ENCODE peak calls at places on chromosomes 7 and 10, in ten cellular contexts. One of them, this sample, is unnamed.

GRCh38 chr10:43284341-43284910 is 17.6 kb upstream of the RASGEF1A start:
- DNase-seq in memory B cell: no peak
- DNase-seq in astrocyte: no peak
- DNase-seq in HEK293T: no peak
- DNase-seq in BJ: no peak
- DNase-seq in NCI-H1105 treated with DMSO at 0.1 percent for 48 hours: no peak
- DNase-seq in cortex of kidney: no peak
- DNase-seq in T-helper 9 cell: no peak
- DNase-seq in heart left ventricle: no peak
- DNase-seq in stimulated activated CD4-positive, alpha-beta T cell treated with anti-CD3 and anti-CD28 coated beads, Interleukin-1b, Interleukin-23, amount 100 ng/mL, for 1 hour: no peak
- DNase-seq in this sample: peak; percentile 85

GRCh38 chr7:149240637-149241036 is 1.2 kb downstream of the ZNF212 start:
- DNase-seq in cortex of kidney: no peak
- DNase-seq in NCI-H1105 treated with DMSO at 0.1 percent for 48 hours: no peak
- DNase-seq in T-helper 9 cell: no peak
- DNase-seq in memory B cell: no peak
- DNase-seq in BJ: no peak
- DNase-seq in stimulated activated CD4-positive, alpha-beta T cell treated with anti-CD3 and anti-CD28 coated beads, Interleukin-1b, Interleukin-23, amount 100 ng/mL, for 1 hour: no peak
- DNase-seq in HEK293T: no peak
- DNase-seq in astrocyte: no peak
- DNase-seq in heart left ventricle: no peak
- DNase-seq in this sample: no peak

GRCh38 chr7:2038876-2039728 is 193.6 kb downstream of the MAD1L1 start:
- DNase-seq in T-helper 9 cell: no peak
- DNase-seq in memory B cell: no peak
- DNase-seq in NCI-H1105 treated with DMSO at 0.1 percent for 48 hours: no peak
- DNase-seq in cortex of kidney: no peak
- DNase-seq in stimulated activated CD4-positive, alpha-beta T cell treated with anti-CD3 and anti-CD28 coated beads, Interleukin-1b, Interleukin-23, amount 100 ng/mL, for 1 hour: no peak
- DNase-seq in heart left ventricle: no peak
- DNase-seq in astrocyte: no peak
- DNase-seq in BJ: no peak
- DNase-seq in HEK293T: no peak
- DNase-seq in this sample: no peak

GRCh38 chr10:77949167-77949566 is 22.6 kb upstream of the DLG5 start:
- DNase-seq in HEK293T: no peak
- DNase-seq in astrocyte: peak; percentile 74
- DNase-seq in cortex of kidney: no peak
- DNase-seq in T-helper 9 cell: no peak
- DNase-seq in heart left ventricle: no peak
- DNase-seq in memory B cell: no peak
- DNase-seq in BJ: no peak
- DNase-seq in NCI-H1105 treated with DMSO at 0.1 percent for 48 hours: no peak
- DNase-seq in stimulated activated CD4-positive, alpha-beta T cell treated with anti-CD3 and anti-CD28 coated beads, Interleukin-1b, Interleukin-23, amount 100 ng/mL, for 1 hour: no peak
- DNase-seq in this sample: peak; percentile 86

GRCh38 chr10:128526793-128527375 is 400.7 kb upstream of the MKI67 start:
- DNase-seq in cortex of kidney: no peak
- DNase-seq in astrocyte: no peak
- DNase-seq in HEK293T: no peak
- DNase-seq in stimulated activated CD4-positive, alpha-beta T cell treated with anti-CD3 and anti-CD28 coated beads, Interleukin-1b, Interleukin-23, amount 100 ng/mL, for 1 hour: no peak
- DNase-seq in T-helper 9 cell: no peak
- DNase-seq in BJ: no peak
- DNase-seq in heart left ventricle: no peak
- DNase-seq in NCI-H1105 treated with DMSO at 0.1 percent for 48 hours: peak; percentile 93
- DNase-seq in memory B cell: no peak
- DNase-seq in this sample: peak; percentile 31

GRCh38 chr7:112908106-112908505 is 117.9 kb upstream of the TMEM168 start:
- DNase-seq in memory B cell: no peak
- DNase-seq in T-helper 9 cell: no peak
- DNase-seq in stimulated activated CD4-positive, alpha-beta T cell treated with anti-CD3 and anti-CD28 coated beads, Interleukin-1b, Interleukin-23, amount 100 ng/mL, for 1 hour: no peak
- DNase-seq in BJ: no peak
- DNase-seq in cortex of kidney: no peak
- DNase-seq in heart left ventricle: no peak
- DNase-seq in astrocyte: no peak
- DNase-seq in HEK293T: no peak
- DNase-seq in NCI-H1105 treated with DMSO at 0.1 percent for 48 hours: no peak
- DNase-seq in this sample: no peak

GRCh38 chr7:6008668-6009611 is at the start of the genes AIMP2 and PMS2:
- DNase-seq in memory B cell: peak; percentile 89
- DNase-seq in heart left ventricle: peak; percentile 99
- DNase-seq in T-helper 9 cell: peak; percentile 94
- DNase-seq in NCI-H1105 treated with DMSO at 0.1 percent for 48 hours: peak; percentile 98
- DNase-seq in stimulated activated CD4-positive, alpha-beta T cell treated with anti-CD3 and anti-CD28 coated beads, Interleukin-1b, Interleukin-23, amount 100 ng/mL, for 1 hour: peak; percentile 81
- DNase-seq in BJ: peak; percentile 92
- DNase-seq in cortex of kidney: peak; percentile 41
- DNase-seq in HEK293T: peak; percentile 88
- DNase-seq in astrocyte: peak; percentile 95
- DNase-seq in this sample: peak; percentile 95

GRCh38 chr10:116836087-116836486 is 13.2 kb upstream of the ENO4 start:
- DNase-seq in astrocyte: no peak
- DNase-seq in cortex of kidney: no peak
- DNase-seq in memory B cell: no peak
- DNase-seq in heart left ventricle: no peak
- DNase-seq in T-helper 9 cell: no peak
- DNase-seq in HEK293T: no peak
- DNase-seq in BJ: no peak
- DNase-seq in stimulated activated CD4-positive, alpha-beta T cell treated with anti-CD3 and anti-CD28 coated beads, Interleukin-1b, Interleukin-23, amount 100 ng/mL, for 1 hour: no peak
- DNase-seq in NCI-H1105 treated with DMSO at 0.1 percent for 48 hours: no peak
- DNase-seq in this sample: peak; percentile 84

This sample was measured in iPS-NIHi11.